ENCODE peak calls at places on chromosomes 11 and 22, in five cellular contexts. One of them, this sample, is unnamed.
A peak's percentile ranks its signal among the peaks of the same experiment; 100 is the strongest.

GRCh38 chr11:115930276-115930675 is 426.1 kb upstream of the CADM1 start:
- DNase-seq in stimulated activated CD4-positive, alpha-beta T cell treated with anti-CD3 and anti-CD28 coated beads, Interleukin-1b, Interleukin-23, amount 100 ng/mL, for 24 hours: no peak
- DNase-seq in prostate gland: no peak
- DNase-seq in psoas muscle: no peak
- DNase-seq in ACHN: no peak
- DNase-seq in this sample: no peak

GRCh38 chr22:42692239-42693054 is 28.2 kb downstream of the A4GALT start:
- DNase-seq in prostate gland: no peak
- DNase-seq in ACHN: no peak
- DNase-seq in psoas muscle: no peak
- DNase-seq in stimulated activated CD4-positive, alpha-beta T cell treated with anti-CD3 and anti-CD28 coated beads, Interleukin-1b, Interleukin-23, amount 100 ng/mL, for 24 hours: no peak
- DNase-seq in this sample: no peak

GRCh38 chr22:39534591-39535301 is 2.2 kb upstream of the RPS19BP1 start:
- DNase-seq in ACHN: peak; percentile 66
- DNase-seq in prostate gland: peak; percentile 80
- DNase-seq in psoas muscle: peak; percentile 90
- DNase-seq in stimulated activated CD4-positive, alpha-beta T cell treated with anti-CD3 and anti-CD28 coated beads, Interleukin-1b, Interleukin-23, amount 100 ng/mL, for 24 hours: peak; percentile 76
- DNase-seq in this sample: peak; percentile 83

GRCh38 chr11:132114743-132115142 is 744.3 kb downstream of the NTM start:
- DNase-seq in psoas muscle: no peak
- DNase-seq in stimulated activated CD4-positive, alpha-beta T cell treated with anti-CD3 and anti-CD28 coated beads, Interleukin-1b, Interleukin-23, amount 100 ng/mL, for 24 hours: no peak
- DNase-seq in prostate gland: no peak
- DNase-seq in ACHN: no peak
- DNase-seq in this sample: no peak

GRCh38 chr11:42244376-42244775 is 784.9 kb upstream of the LRRC4C start:
- DNase-seq in prostate gland: no peak
- DNase-seq in stimulated activated CD4-positive, alpha-beta T cell treated with anti-CD3 and anti-CD28 coated beads, Interleukin-1b, Interleukin-23, amount 100 ng/mL, for 24 hours: no peak
- DNase-seq in ACHN: no peak
- DNase-seq in psoas muscle: no peak
- DNase-seq in this sample: no peak

GRCh38 chr11:69159153-69159850 is 3.6 kb downstream of the SMIM38 start:
- DNase-seq in stimulated activated CD4-positive, alpha-beta T cell treated with anti-CD3 and anti-CD28 coated beads, Interleukin-1b, Interleukin-23, amount 100 ng/mL, for 24 hours: no peak
- DNase-seq in ACHN: no peak
- DNase-seq in prostate gland: no peak
- DNase-seq in psoas muscle: no peak
- DNase-seq in this sample: no peak

GRCh38 chr11:102111011-102111786 is 952 bp downstream of the YAP1 start:
- DNase-seq in ACHN: peak; percentile 75
- DNase-seq in prostate gland: peak; percentile 76
- DNase-seq in stimulated activated CD4-positive, alpha-beta T cell treated with anti-CD3 and anti-CD28 coated beads, Interleukin-1b, Interleukin-23, amount 100 ng/mL, for 24 hours: no peak
- DNase-seq in psoas muscle: peak; percentile 89
- DNase-seq in this sample: no peak

GRCh38 chr11:106446961-106447360 is 369.5 kb downstream of the AASDHPPT start:
- DNase-seq in psoas muscle: no peak
- DNase-seq in ACHN: no peak
- DNase-seq in prostate gland: no peak
- DNase-seq in stimulated activated CD4-positive, alpha-beta T cell treated with anti-CD3 and anti-CD28 coated beads, Interleukin-1b, Interleukin-23, amount 100 ng/mL, for 24 hours: no peak
- DNase-seq in this sample: no peak

GRCh38 chr22:35111244-35111643 is 45.3 kb downstream of the ISX start:
- DNase-seq in ACHN: no peak
- DNase-seq in stimulated activated CD4-positive, alpha-beta T cell treated with anti-CD3 and anti-CD28 coated beads, Interleukin-1b, Interleukin-23, amount 100 ng/mL, for 24 hours: no peak
- DNase-seq in prostate gland: no peak
- DNase-seq in psoas muscle: no peak
- DNase-seq in this sample: no peak

This sample was measured in T-helper 9 cell.